ENCODE peak calls at places on chromosomes 3 and 15, in six cellular contexts. L is GM23338, Y is dorsolateral prefrontal cortex, J is cardiac muscle cell, Z is mucosa of descending colon, A is transverse colon. D is an unnamed sample.

GRCh38 chr3:186002884-186003472 is 65.2 kb upstream of the TRA2B start:
- DNase-seq in A (no peak), Z (no peak), L (peak; percentile 67), J (peak; percentile 34), Y (no peak), D (no peak)

GRCh38 chr3:37926611-37927010 is 64.0 kb upstream of the VILL start:
- DNase-seq in Y (no peak), L (no peak), J (no peak), A (no peak), Z (no peak), D (no peak)

GRCh38 chr15:64046347-64047153 is at the start of gene DAPK2:
- DNase-seq in J (peak; percentile 86), L (peak; percentile 85), Z (peak; percentile 87), A (peak; percentile 83), Y (peak; percentile 63), D (peak; percentile 91)

GRCh38 chr3:186882125-186882524 is 39.6 kb downstream of the ADIPOQ start:
- DNase-seq in A (no peak), Z (no peak), Y (no peak), J (no peak), L (no peak), D (no peak)

GRCh38 chr3:24591661-24592555 is 97.3 kb upstream of the THRB start:
- DNase-seq in J (no peak), Y (no peak), Z (no peak), A (no peak), L (no peak), D (no peak)

GRCh38 chr3:105823149-105823866 is 45.5 kb downstream of the CBLB start:
- DNase-seq in Z (no peak), J (no peak), Y (no peak), A (no peak), L (no peak), D (no peak)

GRCh38 chr15:67219288-67219687 is 35.2 kb downstream of the AAGAB start:
- DNase-seq in Y (no peak), J (no peak), A (no peak), Z (no peak), L (no peak), D (no peak)

GRCh38 chr15:90654233-90655124 is 62.7 kb upstream of the BLM start:
- DNase-seq in A (no peak), L (no peak), J (no peak), Z (no peak), Y (no peak), D (peak; percentile 47)

GRCh38 chr3:74268753-74269152 is 345.7 kb downstream of the CNTN3 start:
- DNase-seq in A (no peak), Y (no peak), L (no peak), Z (no peak), J (no peak), D (no peak)

GRCh38 chr3:140177943-140178342 is 243.0 kb downstream of the CLSTN2 start:
- DNase-seq in Z (no peak), Y (no peak), A (no peak), J (no peak), L (no peak), D (no peak)

GRCh38 chr3:21979706-21980105 is 228.7 kb upstream of the ZNF385D start:
- DNase-seq in A (no peak), L (no peak), Y (no peak), Z (no peak), J (no peak), D (no peak)

GRCh38 chr3:169835533-169835932 is 22.8 kb upstream of the LRRC34 start:
- DNase-seq in Y (no peak), L (no peak), A (no peak), J (no peak), Z (no peak), D (no peak)

GRCh38 chr15:69576948-69577351 is 124.3 kb downstream of the RPLP1 start:
- DNase-seq in L (no peak), J (no peak), Z (peak; percentile 57), Y (no peak), A (no peak), D (no peak)

GRCh38 chr3:13466781-13467180 is 13.3 kb upstream of the HDAC11 start:
- DNase-seq in J (no peak), A (no peak), Z (no peak), Y (no peak), L (no peak), D (no peak)

GRCh38 chr15:48862705-48863104 is 15.2 kb upstream of the EID1 start:
- DNase-seq in L (peak; percentile 46), A (no peak), Y (no peak), J (no peak), Z (no peak), D (no peak)

GRCh38 chr15:21267686-21268395 is 172.5 kb downstream of the POTEB3 start:
- DNase-seq in J (no peak), L (no peak), Z (no peak), A (no peak), Y (no peak), D (no peak)

GRCh38 chr3:40915346-40915865 is 283.9 kb upstream of the CTNNB1 start:
- DNase-seq in Z (no peak), A (no peak), J (no peak), L (no peak), Y (no peak), D (no peak)

GRCh38 chr3:156976933-156977332 is 150.8 kb downstream of the LEKR1 start:
- DNase-seq in A (no peak), Z (no peak), J (no peak), L (no peak), Y (no peak), D (no peak)

GRCh38 chr3:100603449-100603848 is 6.0 kb upstream of the ADGRG7 start:
- DNase-seq in J (peak; percentile 58), A (no peak), L (peak; percentile 77), Z (no peak), Y (no peak), D (no peak)

GRCh38 chr15:71761649-71762048 is 48.7 kb upstream of the NR2E3 start:
- DNase-seq in J (no peak), A (peak; percentile 71), L (no peak), Z (peak; percentile 74), Y (no peak), D (no peak)

GRCh38 chr15:74167891-74168331 is 5.6 kb upstream of the ISLR start:
- DNase-seq in Y (no peak), L (no peak), A (no peak), Z (no peak), J (no peak), D (peak; percentile 35)

GRCh38 chr3:77456881-77457280 is 417.0 kb downstream of the ROBO2 start:
- DNase-seq in A (no peak), L (no peak), J (peak; percentile 56), Z (no peak), Y (no peak), D (no peak)

DNA sequence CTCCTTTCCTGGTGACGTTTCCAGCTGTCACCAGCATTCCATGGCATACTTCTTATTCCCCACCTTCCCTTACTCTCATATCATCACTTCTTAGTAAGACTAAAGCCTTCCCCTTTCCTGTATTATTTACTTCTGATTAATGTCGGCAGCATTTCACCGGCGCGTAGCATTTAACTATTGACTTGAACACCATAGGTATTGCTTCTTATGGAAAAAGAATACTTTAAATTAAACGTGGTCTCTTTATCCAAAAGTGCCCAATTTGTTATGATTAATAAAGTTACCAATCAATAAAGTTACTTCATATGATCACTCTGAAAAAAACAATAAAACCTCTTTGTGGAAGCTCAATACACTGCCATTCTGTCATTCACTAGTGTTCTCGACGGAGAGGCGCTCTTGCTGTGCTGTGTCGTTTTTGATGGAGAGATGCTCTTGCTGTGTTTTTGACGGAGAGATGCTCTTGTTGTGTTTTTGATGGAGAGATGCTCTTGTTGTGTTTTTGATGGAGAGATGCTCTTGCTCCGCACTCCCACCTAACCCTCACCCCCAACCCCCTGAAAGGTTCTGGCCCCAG is 165.0 kb downstream of the XXYLT1 start:
- DNase-seq in L (no peak), Z (no peak), A (no peak), Y (no peak), J (no peak), D (no peak)
- H3K4me3 ChIP-seq in L (peak overlapping the region; percentile 27), Z (no peak overlapping the region), A (peak overlapping the region; percentile 29), Y (peak overlapping the region; percentile 29), J (no peak overlapping the region), D (peak overlapping the region; percentile 19)

GRCh38 chr15:87672309-87672897 is 584.1 kb downstream of the NTRK3 start:
- DNase-seq in Z (no peak), Y (no peak), A (no peak), J (peak; percentile 35), L (peak; percentile 79), D (no peak)
- TF ChIP-seq CTCF in Z (no peak), Y (peak; percentile 58), A (peak; percentile 32), J (peak; percentile 89), L (peak; percentile 71), D (peak; percentile 55)

GRCh38 chr15:83410532-83410931 is 36.6 kb upstream of the SH3GL3 start:
- DNase-seq in J (no peak), Z (no peak), Y (no peak), A (no peak), L (no peak), D (no peak)
- H3K4me3 ChIP-seq in J (no peak overlapping the region), Z (no peak overlapping the region), Y (no peak overlapping the region), A (no peak overlapping the region), L (no peak overlapping the region), D (no peak overlapping the region)

DNA sequence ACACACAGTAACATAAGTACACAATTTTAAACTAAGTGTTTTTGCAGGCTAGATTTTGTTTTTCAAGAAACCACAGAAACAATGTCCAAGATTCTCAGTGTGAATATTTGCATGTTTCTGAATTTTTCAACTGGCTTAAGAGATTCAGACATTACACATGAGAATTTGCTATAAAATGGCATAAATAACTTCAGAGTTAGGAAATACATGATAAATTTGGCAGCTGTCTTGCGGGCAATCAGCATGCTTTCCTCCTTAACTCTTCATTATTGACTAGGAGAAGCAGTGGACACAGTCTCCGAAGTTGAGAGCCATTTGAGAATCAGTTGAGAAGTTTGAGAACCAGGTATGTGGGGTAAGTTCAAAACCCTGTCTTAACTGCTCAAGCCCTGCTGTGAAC is 625.6 kb upstream of the SGO1 start:
- DNase-seq in L (no peak), Z (no peak), A (no peak), J (no peak), Y (no peak), D (no peak)
- TF ChIP-seq CTCF in L (no peak), Z (no peak), A (no peak), J (no peak), Y (no peak), D (no peak)

GRCh38 chr15:94230886-94231727 is at the start of gene MCTP2:
- DNase-seq in A (peak; percentile 93), L (peak; percentile 93), Y (no peak), Z (peak; percentile 95), J (peak; percentile 74), D (peak; percentile 96)

GRCh38 chr15:94232107-94232506 is 746 bp downstream of the MCTP2 start:
- DNase-seq in L (peak; percentile 20), Z (no peak), A (no peak), J (no peak), Y (no peak), D (no peak)

GRCh38 chr15:94229591-94230365 is 1.6 kb upstream of the MCTP2 start:
- DNase-seq in L (no peak), Y (no peak), Z (no peak), A (no peak), J (no peak), D (no peak)

GRCh38 chr15:94231728-94232086 is 346 bp downstream of the MCTP2 start:
- DNase-seq in Z (no peak), A (peak; percentile 49), L (peak; percentile 71), Y (no peak), J (peak; percentile 48), D (no peak)

DNA sequence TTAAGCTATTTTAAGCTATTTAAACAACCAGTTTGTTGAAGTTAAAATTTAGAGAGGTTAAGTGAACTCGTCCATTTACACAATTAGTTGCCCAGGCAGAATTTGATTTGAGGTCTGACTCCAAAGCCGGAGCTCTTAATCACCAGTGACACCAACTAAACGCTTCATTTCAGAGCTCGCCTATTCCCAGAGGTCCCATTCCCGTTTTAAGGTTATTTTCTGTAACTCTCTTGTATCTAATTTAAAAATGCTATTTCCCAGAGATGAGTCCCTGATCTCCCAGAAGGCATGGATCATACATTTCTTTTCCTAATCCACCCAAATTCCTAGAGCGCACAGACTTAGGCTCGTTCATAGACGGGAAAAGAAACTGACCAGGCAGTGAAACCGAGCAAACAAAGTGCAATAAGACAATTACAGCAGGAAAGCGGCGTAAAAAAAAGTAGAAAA is 900 bp upstream of the MCTP2 start:
- DNase-seq in Y (no peak), A (no peak), J (no peak), Z (no peak), L (no peak), D (no peak)
- H3K4me3 ChIP-seq in Y (peak overlapping the region; percentile 41), A (peak overlapping the region; percentile 75), J (peak overlapping the region; percentile 59), Z (peak overlapping the region; percentile 75), L (peak overlapping the region; percentile 53), D (peak overlapping the region; percentile 68)